ENCODE peak calls at places on chromosomes 4 and X, in ten cellular contexts. One of them, this sample, is unnamed.

GRCh38 chrX:119501511-119502148 is 33.4 kb downstream of the SLC25A5 start:
- DNase-seq in dorsolateral prefrontal cortex: no peak
- DNase-seq in tibial nerve: no peak
- DNase-seq in CD4-positive, CD25-positive, alpha-beta regulatory T cell: no peak
- DNase-seq in aorta: peak; percentile 30
- DNase-seq in kidney: no peak
- DNase-seq in left ventricle myocardium inferior: no peak
- DNase-seq in A673: no peak
- DNase-seq in uterus: no peak
- DNase-seq in tibial artery: no peak
- DNase-seq in this sample: no peak

GRCh38 chr4:77697860-77698599 is 92.4 kb downstream of the CXCL13 start:
- DNase-seq in CD4-positive, CD25-positive, alpha-beta regulatory T cell: no peak
- DNase-seq in aorta: no peak
- DNase-seq in uterus: no peak
- DNase-seq in dorsolateral prefrontal cortex: no peak
- DNase-seq in tibial artery: no peak
- DNase-seq in A673: peak; percentile 4
- DNase-seq in left ventricle myocardium inferior: no peak
- DNase-seq in tibial nerve: no peak
- DNase-seq in kidney: peak; percentile 43
- DNase-seq in this sample: peak; percentile 87

GRCh38 chr4:95124906-95125504 is 367.2 kb downstream of the BMPR1B start:
- DNase-seq in uterus: peak; percentile 12
- DNase-seq in left ventricle myocardium inferior: no peak
- DNase-seq in dorsolateral prefrontal cortex: no peak
- DNase-seq in aorta: no peak
- DNase-seq in A673: peak; percentile 65
- DNase-seq in tibial nerve: no peak
- DNase-seq in CD4-positive, CD25-positive, alpha-beta regulatory T cell: no peak
- DNase-seq in kidney: no peak
- DNase-seq in tibial artery: no peak
- DNase-seq in this sample: peak; percentile 78

GRCh38 chr4:80532674-80533333 is 197.3 kb downstream of the CFAP299 start:
- DNase-seq in left ventricle myocardium inferior: no peak
- DNase-seq in aorta: no peak
- DNase-seq in tibial nerve: no peak
- DNase-seq in CD4-positive, CD25-positive, alpha-beta regulatory T cell: no peak
- DNase-seq in A673: no peak
- DNase-seq in kidney: no peak
- DNase-seq in uterus: no peak
- DNase-seq in tibial artery: no peak
- DNase-seq in dorsolateral prefrontal cortex: no peak
- DNase-seq in this sample: no peak

GRCh38 chrX:39845289-39845688 is 252.5 kb downstream of the BCOR start:
- DNase-seq in dorsolateral prefrontal cortex: no peak
- DNase-seq in tibial nerve: no peak
- DNase-seq in kidney: no peak
- DNase-seq in A673: no peak
- DNase-seq in left ventricle myocardium inferior: no peak
- DNase-seq in tibial artery: no peak
- DNase-seq in aorta: no peak
- DNase-seq in uterus: no peak
- DNase-seq in CD4-positive, CD25-positive, alpha-beta regulatory T cell: no peak
- DNase-seq in this sample: no peak

GRCh38 chr4:155787113-155787710 is 28.4 kb downstream of the GUCY1B1 start:
- DNase-seq in dorsolateral prefrontal cortex: no peak
- DNase-seq in CD4-positive, CD25-positive, alpha-beta regulatory T cell: no peak
- DNase-seq in uterus: no peak
- DNase-seq in tibial nerve: no peak
- DNase-seq in kidney: no peak
- DNase-seq in tibial artery: no peak
- DNase-seq in A673: peak; percentile 66
- DNase-seq in left ventricle myocardium inferior: no peak
- DNase-seq in aorta: no peak
- DNase-seq in this sample: peak; percentile 44

GRCh38 chr4:111689214-111689613 is 456.0 kb upstream of the FAM241A start:
- DNase-seq in A673: peak; percentile 77
- DNase-seq in tibial artery: no peak
- DNase-seq in tibial nerve: no peak
- DNase-seq in dorsolateral prefrontal cortex: no peak
- DNase-seq in left ventricle myocardium inferior: no peak
- DNase-seq in CD4-positive, CD25-positive, alpha-beta regulatory T cell: no peak
- DNase-seq in kidney: no peak
- DNase-seq in uterus: peak; percentile 42
- DNase-seq in aorta: no peak
- DNase-seq in this sample: no peak

GRCh38 chr4:33062155-33062554 is 2342.0 kb downstream of the PCDH7 start:
- DNase-seq in tibial artery: no peak
- DNase-seq in aorta: no peak
- DNase-seq in A673: no peak
- DNase-seq in dorsolateral prefrontal cortex: no peak
- DNase-seq in tibial nerve: no peak
- DNase-seq in left ventricle myocardium inferior: no peak
- DNase-seq in kidney: no peak
- DNase-seq in uterus: no peak
- DNase-seq in CD4-positive, CD25-positive, alpha-beta regulatory T cell: no peak
- DNase-seq in this sample: no peak

DNA sequence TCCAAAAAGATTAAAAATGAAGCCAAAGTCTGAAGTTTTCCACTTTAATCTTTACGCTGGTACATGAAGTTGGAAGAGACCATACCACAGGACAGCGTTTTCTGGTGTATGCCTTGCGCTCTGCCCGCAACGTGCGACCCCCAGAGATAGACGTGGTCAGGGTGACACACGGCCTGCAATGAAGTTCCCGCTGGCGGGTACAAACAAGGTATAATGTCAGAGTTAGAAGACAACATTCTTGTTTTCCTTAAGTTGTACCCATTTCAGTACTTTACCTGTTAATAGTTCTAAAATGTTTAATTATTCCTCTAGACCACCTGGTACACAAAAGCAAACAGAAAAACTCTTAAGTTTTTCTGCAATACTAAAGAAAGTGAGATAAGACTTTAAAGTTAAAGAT is 4.8 kb downstream of the HNRNPDL start:
- DNase-seq in aorta: no peak
- DNase-seq in kidney: no peak
- DNase-seq in tibial artery: no peak
- DNase-seq in tibial nerve: no peak
- DNase-seq in dorsolateral prefrontal cortex: no peak
- DNase-seq in uterus: no peak
- DNase-seq in A673: no peak
- DNase-seq in left ventricle myocardium inferior: no peak
- DNase-seq in CD4-positive, CD25-positive, alpha-beta regulatory T cell: no peak
- DNase-seq in this sample: no peak
- H3K4me3 ChIP-seq in aorta: no peak overlapping the region
- H3K4me3 ChIP-seq in kidney: no peak overlapping the region
- H3K4me3 ChIP-seq in tibial artery: no peak overlapping the region
- H3K4me3 ChIP-seq in tibial nerve: no peak overlapping the region
- H3K4me3 ChIP-seq in dorsolateral prefrontal cortex: no peak overlapping the region
- H3K4me3 ChIP-seq in uterus: no peak overlapping the region
- H3K4me3 ChIP-seq in A673: no peak overlapping the region
- H3K4me3 ChIP-seq in left ventricle myocardium inferior: no peak overlapping the region
- H3K4me3 ChIP-seq in CD4-positive, CD25-positive, alpha-beta regulatory T cell: no peak overlapping the region
- H3K4me3 ChIP-seq in this sample: no peak overlapping the region

GRCh38 chr4:139686988-139687387 is 21.4 kb downstream of the MGST2 start:
- DNase-seq in left ventricle myocardium inferior: no peak
- DNase-seq in CD4-positive, CD25-positive, alpha-beta regulatory T cell: no peak
- DNase-seq in uterus: no peak
- DNase-seq in A673: no peak
- DNase-seq in aorta: no peak
- DNase-seq in tibial artery: no peak
- DNase-seq in tibial nerve: no peak
- DNase-seq in kidney: no peak
- DNase-seq in dorsolateral prefrontal cortex: no peak
- DNase-seq in this sample: no peak

GRCh38 chr4:139685180-139685579 is 19.6 kb downstream of the MGST2 start:
- DNase-seq in A673: no peak
- DNase-seq in kidney: no peak
- DNase-seq in tibial artery: no peak
- DNase-seq in CD4-positive, CD25-positive, alpha-beta regulatory T cell: no peak
- DNase-seq in dorsolateral prefrontal cortex: no peak
- DNase-seq in uterus: no peak
- DNase-seq in tibial nerve: no peak
- DNase-seq in aorta: no peak
- DNase-seq in left ventricle myocardium inferior: no peak
- DNase-seq in this sample: no peak

GRCh38 chr4:139689093-139689722 is 23.6 kb downstream of the MGST2 start:
- DNase-seq in CD4-positive, CD25-positive, alpha-beta regulatory T cell: no peak
- DNase-seq in aorta: no peak
- DNase-seq in tibial nerve: no peak
- DNase-seq in A673: no peak
- DNase-seq in uterus: no peak
- DNase-seq in left ventricle myocardium inferior: no peak
- DNase-seq in tibial artery: no peak
- DNase-seq in dorsolateral prefrontal cortex: no peak
- DNase-seq in kidney: no peak
- DNase-seq in this sample: no peak

GRCh38 chr4:139684351-139684750 is 18.7 kb downstream of the MGST2 start:
- DNase-seq in left ventricle myocardium inferior: no peak
- DNase-seq in CD4-positive, CD25-positive, alpha-beta regulatory T cell: no peak
- DNase-seq in A673: no peak
- DNase-seq in uterus: no peak
- DNase-seq in kidney: no peak
- DNase-seq in dorsolateral prefrontal cortex: no peak
- DNase-seq in aorta: no peak
- DNase-seq in tibial nerve: no peak
- DNase-seq in tibial artery: no peak
- DNase-seq in this sample: no peak

DNA sequence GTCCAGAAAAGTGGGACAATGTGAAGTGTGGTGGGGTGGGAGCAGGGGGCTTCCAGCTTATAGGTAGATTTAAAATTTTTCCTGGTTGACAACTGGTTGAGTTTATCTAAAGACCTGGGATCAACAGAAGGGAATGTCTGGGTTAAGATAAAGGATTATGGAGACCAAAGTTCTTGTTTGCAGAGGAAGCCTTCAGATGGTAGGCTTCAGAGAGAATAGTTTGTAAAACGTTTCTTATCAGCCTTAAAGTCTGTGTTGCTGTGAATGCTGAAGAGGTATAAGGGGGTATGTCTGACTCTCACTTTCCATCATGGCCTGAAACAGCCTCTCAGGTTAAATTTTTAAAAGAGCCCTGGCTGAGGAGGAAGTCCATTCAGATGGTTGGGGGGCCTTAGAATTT is 20.5 kb downstream of the MGST2 start:
- DNase-seq in tibial artery: no peak
- DNase-seq in uterus: no peak
- DNase-seq in tibial nerve: no peak
- DNase-seq in dorsolateral prefrontal cortex: no peak
- DNase-seq in CD4-positive, CD25-positive, alpha-beta regulatory T cell: no peak
- DNase-seq in left ventricle myocardium inferior: no peak
- DNase-seq in kidney: no peak
- DNase-seq in aorta: no peak
- DNase-seq in A673: no peak
- DNase-seq in this sample: no peak
- H3K27ac ChIP-seq in tibial artery: peak overlapping the region; percentile 26
- H3K27ac ChIP-seq in uterus: no peak overlapping the region
- H3K27ac ChIP-seq in tibial nerve: no peak overlapping the region
- H3K27ac ChIP-seq in dorsolateral prefrontal cortex: no peak overlapping the region
- H3K27ac ChIP-seq in CD4-positive, CD25-positive, alpha-beta regulatory T cell: no peak overlapping the region
- H3K27ac ChIP-seq in left ventricle myocardium inferior: peak overlapping the region; percentile 5
- H3K27ac ChIP-seq in kidney: no peak overlapping the region
- H3K27ac ChIP-seq in aorta: no peak overlapping the region
- H3K27ac ChIP-seq in A673: no peak overlapping the region
- H3K27ac ChIP-seq in this sample: no peak overlapping the region

DNA sequence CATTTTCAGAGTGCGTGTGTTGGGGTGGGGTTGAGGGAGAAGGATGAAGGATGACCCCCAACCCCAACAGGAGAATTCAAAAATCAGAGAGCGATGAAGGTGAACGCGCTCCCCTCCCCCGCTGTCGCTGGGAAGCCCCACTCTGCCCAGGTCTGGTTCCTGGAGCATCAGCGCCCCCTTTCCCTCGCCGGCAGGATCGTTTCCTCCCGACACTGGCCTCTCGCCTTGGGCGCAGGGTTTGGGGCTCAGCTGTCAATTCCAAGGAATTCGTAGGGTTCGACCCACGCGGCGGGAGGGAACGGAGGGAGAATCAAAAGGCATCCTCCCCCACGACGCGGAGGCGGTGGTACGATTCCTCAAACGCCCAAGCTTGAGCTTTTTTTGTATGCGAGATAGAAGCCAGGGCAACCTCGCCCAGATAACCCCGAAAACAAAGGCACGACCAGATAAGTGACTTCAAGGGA is 997 bp upstream of the PDGFRA start:
- DNase-seq in tibial artery: peak; percentile 88
- DNase-seq in A673: peak; percentile 37
- DNase-seq in dorsolateral prefrontal cortex: no peak
- DNase-seq in aorta: peak; percentile 93
- DNase-seq in CD4-positive, CD25-positive, alpha-beta regulatory T cell: no peak
- DNase-seq in tibial nerve: peak; percentile 68
- DNase-seq in left ventricle myocardium inferior: peak; percentile 80
- DNase-seq in kidney: peak; percentile 92
- DNase-seq in uterus: peak; percentile 85
- DNase-seq in this sample: peak; percentile 94
- H3K4me3 ChIP-seq in tibial artery: peak overlapping the region; percentile 69
- H3K4me3 ChIP-seq in A673: no peak overlapping the region
- H3K4me3 ChIP-seq in dorsolateral prefrontal cortex: peak overlapping the region; percentile 63
- H3K4me3 ChIP-seq in aorta: peak overlapping the region; percentile 59
- H3K4me3 ChIP-seq in CD4-positive, CD25-positive, alpha-beta regulatory T cell: no peak overlapping the region
- H3K4me3 ChIP-seq in tibial nerve: peak overlapping the region; percentile 69
- H3K4me3 ChIP-seq in left ventricle myocardium inferior: peak overlapping the region; percentile 74
- H3K4me3 ChIP-seq in kidney: peak overlapping the region; percentile 50
- H3K4me3 ChIP-seq in uterus: peak overlapping the region; percentile 18
- H3K4me3 ChIP-seq in this sample: peak overlapping the region; percentile 69

GRCh38 chrX:45524296-45524695 is 323.6 kb upstream of the DIPK2B start:
- DNase-seq in A673: no peak
- DNase-seq in left ventricle myocardium inferior: no peak
- DNase-seq in aorta: no peak
- DNase-seq in uterus: no peak
- DNase-seq in dorsolateral prefrontal cortex: no peak
- DNase-seq in CD4-positive, CD25-positive, alpha-beta regulatory T cell: no peak
- DNase-seq in tibial nerve: no peak
- DNase-seq in kidney: no peak
- DNase-seq in tibial artery: no peak
- DNase-seq in this sample: no peak
- H3K27ac ChIP-seq in A673: no peak overlapping the region
- H3K27ac ChIP-seq in left ventricle myocardium inferior: no peak overlapping the region
- H3K27ac ChIP-seq in aorta: no peak overlapping the region
- H3K27ac ChIP-seq in uterus: no peak overlapping the region
- H3K27ac ChIP-seq in dorsolateral prefrontal cortex: no peak overlapping the region
- H3K27ac ChIP-seq in CD4-positive, CD25-positive, alpha-beta regulatory T cell: no peak overlapping the region
- H3K27ac ChIP-seq in tibial nerve: no peak overlapping the region
- H3K27ac ChIP-seq in kidney: no peak overlapping the region
- H3K27ac ChIP-seq in tibial artery: no peak overlapping the region
- H3K27ac ChIP-seq in this sample: no peak overlapping the region

DNA sequence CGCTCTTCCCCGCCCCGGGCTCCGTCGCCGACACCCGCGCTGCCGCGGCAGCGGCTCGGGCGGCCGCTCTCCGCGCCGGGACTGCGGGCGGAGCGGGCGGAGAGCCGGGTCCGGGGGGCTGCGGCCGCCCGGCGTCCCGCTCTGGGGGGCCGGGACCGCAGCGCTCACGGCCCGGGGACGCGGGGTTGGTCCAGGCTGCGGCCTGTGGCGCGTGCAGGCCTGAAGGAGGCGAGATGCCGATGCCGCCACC is 492 bp downstream of the GALNT7 start:
- DNase-seq in A673: no peak
- DNase-seq in tibial artery: no peak
- DNase-seq in left ventricle myocardium inferior: no peak
- DNase-seq in aorta: no peak
- DNase-seq in tibial nerve: no peak
- DNase-seq in uterus: no peak
- DNase-seq in dorsolateral prefrontal cortex: no peak
- DNase-seq in kidney: no peak
- DNase-seq in CD4-positive, CD25-positive, alpha-beta regulatory T cell: no peak
- DNase-seq in this sample: no peak
- H3K4me3 ChIP-seq in A673: peak overlapping the region; percentile 74
- H3K4me3 ChIP-seq in tibial artery: peak overlapping the region; percentile 72
- H3K4me3 ChIP-seq in left ventricle myocardium inferior: peak overlapping the region; percentile 83
- H3K4me3 ChIP-seq in aorta: peak overlapping the region; percentile 77
- H3K4me3 ChIP-seq in tibial nerve: peak overlapping the region; percentile 93
- H3K4me3 ChIP-seq in uterus: peak overlapping the region; percentile 61
- H3K4me3 ChIP-seq in dorsolateral prefrontal cortex: peak overlapping the region; percentile 77
- H3K4me3 ChIP-seq in kidney: no peak overlapping the region
- H3K4me3 ChIP-seq in CD4-positive, CD25-positive, alpha-beta regulatory T cell: no peak overlapping the region
- H3K4me3 ChIP-seq in this sample: peak overlapping the region; percentile 92

This sample was measured in SJCRH30.